ENCODE peak calls at places on chromosomes 5 and 9, in five cellular contexts. Z, Q, O, Y and V are unnamed samples.

GRCh38 chr5:72955143-72955767 is 586 bp upstream of the FCHO2 start:
- DNase-seq in O (no peak), Y (no peak), Q (peak; percentile 70), Z (peak; percentile 82), V (peak; percentile 85)

GRCh38 chr5:98341711-98342042 is 431.8 kb upstream of the RGMB start:
- DNase-seq in Q (no peak), O (no peak), Z (no peak), Y (no peak), V (no peak)

GRCh38 chr5:141512390-141513020 is 23.6 kb downstream of the PCDHGC5 start:
- DNase-seq in Z (peak; percentile 91), Y (peak; percentile 74), O (peak; percentile 78), Q (peak; percentile 99), V (peak; percentile 95)

GRCh38 chr5:9847631-9848030 is 217.5 kb upstream of the TAS2R1 start:
- DNase-seq in Q (no peak), Z (no peak), O (no peak), Y (no peak), V (no peak)

GRCh38 chr5:93294184-93294583 is 286.8 kb downstream of the NR2F1-AS1 start:
- DNase-seq in Q (no peak), O (no peak), Y (no peak), Z (no peak), V (no peak)

GRCh38 chr5:132961887-132962286 is 1.5 kb downstream of the AFF4 start:
- DNase-seq in O (no peak), Q (no peak), Z (no peak), Y (no peak), V (no peak)

GRCh38 chr5:11595045-11595444 is 309.2 kb downstream of the CTNND2 start:
- DNase-seq in Z (no peak), Y (no peak), Q (no peak), O (no peak), V (no peak)

GRCh38 chr5:90142531-90142930 is 267.0 kb downstream of the CETN3 start:
- DNase-seq in O (no peak), Q (no peak), Z (no peak), Y (no peak), V (no peak)

GRCh38 chr5:76372320-76373054 is 30.6 kb upstream of the IQGAP2 start:
- DNase-seq in Q (no peak), Z (no peak), O (no peak), Y (no peak), V (no peak)

GRCh38 chr9:74322661-74323314 is 174.3 kb upstream of the RORB start:
- DNase-seq in Z (no peak), Y (no peak), Q (no peak), O (no peak), V (no peak)

GRCh38 chr9:137396227-137396626 is 26.7 kb downstream of the EXD3 start:
- DNase-seq in Q (no peak), Y (no peak), O (no peak), Z (no peak), V (no peak)

GRCh38 chr5:142322747-142323479 is 1.9 kb downstream of the SPRY4 start:
- DNase-seq in Z (no peak), Y (no peak), Q (no peak), O (no peak), V (no peak)

GRCh38 chr5:38265546-38266179 is 7.3 kb downstream of the EGFLAM start:
- DNase-seq in O (peak; percentile 65), Y (peak; percentile 6), Z (peak; percentile 53), Q (peak; percentile 84), V (peak; percentile 82)

GRCh38 chr9:130026583-130027427 is 16.2 kb downstream of the FNBP1 start:
- DNase-seq in Y (no peak), Q (no peak), Z (no peak), O (no peak), V (no peak)

GRCh38 chr9:106862946-106863740 is at the start of gene ZNF462:
- DNase-seq in O (peak; percentile 31), Z (no peak), Q (peak; percentile 39), Y (no peak), V (peak; percentile 50)

GRCh38 chr5:124746916-124747769 is 704 bp upstream of the ZNF608 start:
- DNase-seq in Y (no peak), Q (peak; percentile 66), O (no peak), Z (peak; percentile 72), V (peak; percentile 76)

GRCh38 chr5:65924366-65925093 is 1.8 kb upstream of the ERBIN start:
- DNase-seq in Z (no peak), O (peak; percentile 45), Y (no peak), Q (no peak), V (no peak)

GRCh38 chr5:146301666-146302065 is 37.0 kb upstream of the POU4F3 start:
- DNase-seq in Z (no peak), Q (no peak), O (no peak), Y (no peak), V (no peak)

GRCh38 chr5:39014544-39014943 is 59.7 kb downstream of the RICTOR start:
- DNase-seq in Z (no peak), Q (no peak), O (no peak), Y (no peak), V (no peak)

GRCh38 chr9:95581900-95582299 is 65.1 kb upstream of the PTCH1 start:
- DNase-seq in Z (no peak), Y (no peak), Q (no peak), O (no peak), V (no peak)

GRCh38 chr5:16489322-16489791 is 23.8 kb upstream of the ZNF622 start:
- DNase-seq in Y (no peak), O (peak; percentile 21), Q (no peak), Z (no peak), V (peak; percentile 50)

GRCh38 chr5:90169078-90169477 is 240.5 kb downstream of the CETN3 start:
- DNase-seq in Z (no peak), Q (no peak), O (no peak), Y (no peak), V (no peak)

GRCh38 chr5:75468593-75468992 is 42.8 kb downstream of the CERT1 start:
- DNase-seq in Z (no peak), O (no peak), Y (no peak), Q (no peak), V (no peak)

GRCh38 chr9:93653762-93654161 is 77.4 kb downstream of the PHF2 start:
- DNase-seq in Q (peak; percentile 5), Z (no peak), Y (no peak), O (no peak), V (no peak)

GRCh38 chr9:27467486-27467885 is 56.6 kb upstream of the IFNK start:
- DNase-seq in Q (no peak), O (no peak), Z (no peak), Y (no peak), V (no peak)
- TF ChIP-seq CTCF in Q (no peak), O (no peak), Z (no peak), Y (no peak), V (no peak)

GRCh38 chr5:2015961-2016360 is 133.2 kb upstream of the IRX4 start:
- DNase-seq in Q (no peak), Y (no peak), O (no peak), Z (no peak), V (no peak)

GRCh38 chr5:2015116-2015848 is 132.6 kb upstream of the IRX4 start:
- DNase-seq in Q (peak; percentile 38), Y (no peak), Z (no peak), O (no peak), V (no peak)

GRCh38 chr5:2012885-2013284 is 130.2 kb upstream of the IRX4 start:
- DNase-seq in O (no peak), Q (no peak), Y (no peak), Z (no peak), V (no peak)

GRCh38 chr5:2013301-2014057 is 130.8 kb upstream of the IRX4 start:
- DNase-seq in Y (no peak), Q (no peak), Z (no peak), O (no peak), V (no peak)

GRCh38 chr5:2014058-2014610 is 131.4 kb upstream of the IRX4 start:
- DNase-seq in Z (no peak), O (no peak), Q (no peak), Y (no peak), V (no peak)
- TF ChIP-seq CTCF in Z (no peak), O (no peak), Q (no peak), Y (no peak), V (no peak)

DNA sequence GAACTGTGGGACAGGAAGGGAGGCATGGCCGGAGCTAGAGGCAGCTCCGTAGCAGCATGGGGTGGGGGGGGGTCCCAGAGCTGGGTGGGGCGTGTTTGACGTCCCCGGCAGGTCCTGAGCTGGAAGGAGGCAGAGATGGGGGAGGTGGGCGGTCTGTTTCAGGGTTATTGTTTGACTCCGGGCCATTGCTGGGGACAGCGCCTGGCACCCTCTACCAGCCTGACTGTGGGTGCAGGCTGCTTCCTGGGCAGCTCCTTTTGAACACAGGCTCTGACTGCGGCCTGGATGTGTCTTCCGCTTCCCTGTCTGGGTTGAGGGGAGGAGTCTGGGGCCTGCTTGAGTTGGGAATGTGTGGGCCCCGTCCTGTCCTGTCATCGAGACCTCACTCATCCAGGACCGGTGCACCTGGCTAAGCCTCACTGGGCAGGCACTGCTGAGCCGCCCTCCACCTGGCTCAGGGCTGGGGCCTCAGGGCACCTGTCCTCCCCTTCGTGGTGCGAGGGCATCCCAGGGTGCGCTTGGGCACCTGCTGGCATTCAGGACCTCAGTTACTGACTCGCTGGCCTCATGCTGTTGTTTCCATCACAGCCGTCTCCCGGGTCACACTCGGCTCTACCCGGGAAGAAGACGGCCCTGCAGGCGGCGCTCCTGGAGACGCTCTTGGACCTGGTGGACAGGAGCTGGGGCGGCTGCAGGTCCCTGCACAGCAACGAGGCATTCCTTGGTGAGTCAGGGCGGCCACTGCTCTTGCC is 26.5 kb downstream of the CEP72 start:
- DNase-seq in Y (no peak), Q (no peak), Z (no peak), O (no peak), V (no peak)
- TF ChIP-seq CTCF in Y (no peak), Q (no peak), Z (no peak), O (no peak), V (no peak)

GRCh38 chr5:151408633-151409243 is 38.7 kb upstream of the SLC36A1 start:
- DNase-seq in Z (no peak), O (no peak), Q (no peak), Y (no peak), V (no peak)

GRCh38 chr5:151405334-151405872 is 42.0 kb upstream of the SLC36A1 start:
- DNase-seq in O (no peak), Q (no peak), Z (no peak), Y (no peak), V (no peak)

DNA sequence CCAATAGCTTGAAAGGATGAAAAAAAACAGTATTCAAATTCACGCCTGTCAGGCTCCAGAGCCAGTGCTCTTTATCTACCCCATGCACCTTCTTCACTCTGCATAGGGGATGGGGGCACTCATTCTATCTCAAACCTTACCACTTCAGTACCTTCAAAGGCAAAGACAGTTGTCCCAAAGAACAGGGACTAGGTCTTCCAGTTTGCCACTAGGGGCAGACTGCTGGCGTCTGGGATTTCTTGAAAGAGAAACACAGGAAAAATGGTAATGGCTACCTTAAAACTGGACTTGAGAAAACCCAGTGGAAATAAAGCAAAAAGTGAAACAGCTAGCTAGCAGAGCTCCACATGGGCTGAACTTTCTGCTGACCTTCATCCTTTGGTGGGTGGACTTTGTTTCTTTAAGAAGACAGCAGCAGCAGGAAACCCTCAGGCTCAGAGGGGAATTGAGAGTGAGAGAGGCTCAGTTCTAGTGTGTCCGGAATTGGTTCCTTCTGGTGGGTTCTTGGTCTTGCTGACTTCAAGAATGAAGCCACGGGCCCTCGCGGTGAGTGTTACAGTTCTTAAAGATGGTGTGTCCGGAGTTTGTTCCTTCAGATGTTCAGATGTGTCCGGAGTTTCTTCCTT is 41.0 kb upstream of the SLC36A1 start:
- DNase-seq in O (no peak), Z (no peak), Y (no peak), Q (peak; percentile 24), V (no peak)
- TF ChIP-seq CTCF in O (peak; percentile 21), Z (no peak), Y (peak; percentile 17), Q (peak; percentile 20), V (no peak)